ENCODE peak calls at places on chromosomes 16 and 17, in five cellular contexts. E is lung, D is body of pancreas, F is mucosa of descending colon, P is Panc1. L is an unnamed sample.

GRCh38 chr16:81424761-81425160 is 19.8 kb upstream of the CMIP start:
- DNase-seq in D (peak; percentile 27), F (no peak), E (no peak), P (no peak), L (peak; percentile 65)

GRCh38 chr16:24848065-24848464 is 2.3 kb downstream of the SLC5A11 start:
- DNase-seq in P (no peak), D (no peak), E (no peak), F (no peak), L (no peak)

GRCh38 chr17:50049636-50050035 is 6.3 kb upstream of the ITGA3 start:
- DNase-seq in P (no peak), D (no peak), E (no peak), F (peak; percentile 12), L (no peak)

GRCh38 chr17:41064301-41064700 is 1.4 kb downstream of the KRTAP2-4 start:
- DNase-seq in F (no peak), E (no peak), D (no peak), P (no peak), L (no peak)

GRCh38 chr17:36147601-36148000 is 28.8 kb downstream of the TBC1D3B start:
- DNase-seq in F (no peak), D (no peak), E (no peak), P (no peak), L (no peak)

GRCh38 chr16:17994027-17994426 is 342.5 kb downstream of the NPIPA8 start:
- DNase-seq in F (no peak), E (no peak), P (no peak), D (no peak), L (no peak)

GRCh38 chr16:86714166-86714565 is 135.8 kb downstream of the FOXL1 start:
- DNase-seq in E (no peak), D (no peak), P (no peak), F (no peak), L (no peak)

GRCh38 chr16:35207059-35207999 is 1747.9 kb downstream of the TP53TG3F start:
- DNase-seq in E (no peak), P (no peak), F (peak; percentile 44), D (peak; percentile 58), L (no peak)

GRCh38 chr16:56279132-56279531 is 87.8 kb downstream of the GNAO1 start:
- DNase-seq in P (no peak), F (peak; percentile 73), E (no peak), D (no peak), L (peak; percentile 12)

GRCh38 chr17:32588982-32589381 is 102.2 kb downstream of the CDK5R1 start:
- DNase-seq in D (no peak), E (no peak), P (no peak), F (no peak), L (peak; percentile 47)

GRCh38 chr17:5584971-5585794 is 874 bp upstream of the NLRP1 start:
- DNase-seq in F (no peak), E (no peak), D (no peak), P (no peak), L (no peak)

GRCh38 chr17:17107891-17108680 is 65.8 kb downstream of the MPRIP start:
- DNase-seq in D (no peak), F (peak; percentile 42), E (peak; percentile 46), P (no peak), L (no peak)

GRCh38 chr17:71983828-71984227 is 137.0 kb upstream of the SOX9 start:
- DNase-seq in E (no peak), F (no peak), P (no peak), D (no peak), L (no peak)

GRCh38 chr17:32551186-32551955 is 64.6 kb downstream of the CDK5R1 start:
- DNase-seq in F (no peak), D (no peak), P (no peak), E (no peak), L (peak; percentile 80)

GRCh38 chr17:72182256-72182890 is 61.6 kb downstream of the SOX9 start:
- DNase-seq in D (no peak), F (no peak), P (no peak), E (no peak), L (no peak)

GRCh38 chr16:67546761-67547422 is 15.4 kb upstream of the CTCF start:
- DNase-seq in E (peak; percentile 69), P (no peak), D (peak; percentile 89), F (peak; percentile 85), L (peak; percentile 84)

GRCh38 chr16:87044031-87044380 is 273.2 kb downstream of the C16orf95 start:
- DNase-seq in E (no peak), F (no peak), D (no peak), P (no peak), L (no peak)

GRCh38 chr16:82995927-82996441 is 369.2 kb downstream of the CDH13 start:
- DNase-seq in P (no peak), D (no peak), F (no peak), E (no peak), L (no peak)

GRCh38 chr16:83137894-83138293 is 511.1 kb downstream of the CDH13 start:
- DNase-seq in E (no peak), D (no peak), F (no peak), P (no peak), L (no peak)

GRCh38 chr16:87581867-87582220 is 20.5 kb upstream of the JPH3 start:
- DNase-seq in D (peak; percentile 67), E (peak; percentile 68), P (peak; percentile 80), F (no peak), L (no peak)

GRCh38 chr17:78268191-78268874 is 36.9 kb downstream of the TMEM235 start:
- DNase-seq in E (no peak), D (no peak), P (no peak), F (no peak), L (no peak)

GRCh38 chr16:51327001-51327400 is 175.9 kb upstream of the SALL1 start:
- DNase-seq in P (no peak), E (no peak), D (no peak), F (no peak), L (no peak)

GRCh38 chr17:79201536-79202227 is 127.1 kb downstream of the ENGASE start:
- DNase-seq in D (no peak), E (no peak), F (no peak), P (no peak), L (no peak)

GRCh38 chr16:370443-370842 is at the start of gene MRPL28:
- DNase-seq in E (peak; percentile 96), D (peak; percentile 94), F (peak; percentile 96), P (peak; percentile 82), L (peak; percentile 97)
- H3K4me3 ChIP-seq in E (no peak within 1 kb of the TSS), D (peak within 1 kb of the TSS; percentile 37), F (no peak within 1 kb of the TSS), P (peak within 1 kb of the TSS; percentile 34), L (peak within 1 kb of the TSS; percentile 76)

GRCh38 chr17:67679721-67680120 is 38.0 kb upstream of the NOL11 start:
- DNase-seq in F (no peak), E (no peak), D (no peak), P (no peak), L (peak; percentile 86)

GRCh38 chr17:67682196-67682595 is 35.5 kb upstream of the NOL11 start:
- DNase-seq in E (no peak), F (no peak), P (no peak), D (peak; percentile 39), L (no peak)

GRCh38 chr17:67679225-67679624 is 38.5 kb upstream of the NOL11 start:
- DNase-seq in E (no peak), P (no peak), F (no peak), D (no peak), L (peak; percentile 63)

GRCh38 chr17:67685351-67685750 is 32.4 kb upstream of the NOL11 start:
- DNase-seq in D (no peak), E (no peak), P (no peak), F (no peak), L (no peak)

GRCh38 chr17:67680445-67681224 is 37.1 kb upstream of the NOL11 start:
- DNase-seq in F (no peak), D (no peak), P (no peak), E (no peak), L (peak; percentile 30)
- H3K4me3 ChIP-seq in F (no peak overlapping the region), D (no peak overlapping the region), P (no peak overlapping the region), E (no peak overlapping the region), L (no peak overlapping the region)

GRCh38 chr17:7717756-7718350 is 309 bp downstream of the DNAH2 start:
- DNase-seq in F (no peak), P (no peak), D (peak; percentile 19), E (no peak), L (no peak)

GRCh38 chr17:7716901-7717755 is at the start of gene DNAH2:
- DNase-seq in P (peak; percentile 35), E (peak; percentile 85), D (peak; percentile 91), F (peak; percentile 74), L (peak; percentile 50)

GRCh38 chr17:7713782-7714181 is 3.8 kb upstream of the DNAH2 start:
- DNase-seq in P (no peak), E (no peak), D (no peak), F (no peak), L (no peak)

GRCh38 chr17:7714721-7715594 is 2.6 kb upstream of the DNAH2 start:
- DNase-seq in D (no peak), E (no peak), F (no peak), P (no peak), L (no peak)

GRCh38 chr17:7716299-7716886 is 1.2 kb upstream of the DNAH2 start:
- DNase-seq in F (no peak), P (no peak), E (no peak), D (no peak), L (no peak)
- H3K4me3 ChIP-seq in F (no peak overlapping the region), P (peak overlapping the region; percentile 55), E (peak overlapping the region; percentile 7), D (no peak overlapping the region), L (no peak overlapping the region)

GRCh38 chr17:80574496-80574895 is 29.9 kb downstream of the RPTOR start:
- DNase-seq in D (no peak), E (no peak), F (no peak), P (no peak), L (no peak)
- H3K4me3 ChIP-seq in D (no peak overlapping the region), E (no peak overlapping the region), F (no peak overlapping the region), P (no peak overlapping the region), L (no peak overlapping the region)